ENCODE peak calls at places on chromosomes 13 and 19, in five cellular contexts. One of them, this sample, is unnamed. For H4K20me1, the result is how much of the 10 kb centered on the place peaks cover.

GRCh38 chr13:75470676-75471075 is 11.3 kb downstream of the TBC1D4 start:
- DNase-seq in GM23248: no peak
- DNase-seq in mammary epithelial cell: no peak
- DNase-seq in neural progenitor cell: no peak
- DNase-seq in GM23338: no peak
- DNase-seq in this sample: no peak

GRCh38 chr13:44853641-44854040 is 135.6 kb downstream of the NUFIP1 start:
- DNase-seq in neural progenitor cell: no peak
- DNase-seq in mammary epithelial cell: no peak
- DNase-seq in GM23338: no peak
- DNase-seq in GM23248: no peak
- DNase-seq in this sample: peak

GRCh38 chr19:940591-941291 is 14.9 kb downstream of the ARID3A start:
- DNase-seq in mammary epithelial cell: peak
- DNase-seq in GM23248: no peak
- DNase-seq in GM23338: no peak
- DNase-seq in neural progenitor cell: no peak
- DNase-seq in this sample: peak

GRCh38 chr13:36125841-36126240 is 5.3 kb downstream of the DCLK1 start:
- DNase-seq in mammary epithelial cell: no peak
- DNase-seq in GM23338: peak
- DNase-seq in GM23248: no peak
- DNase-seq in neural progenitor cell: no peak
- DNase-seq in this sample: no peak

GRCh38 chr13:76980075-76980718 is 11.7 kb upstream of the CLN5 start:
- DNase-seq in GM23338: peak
- DNase-seq in neural progenitor cell: peak
- DNase-seq in GM23248: peak
- DNase-seq in mammary epithelial cell: peak
- DNase-seq in this sample: peak

GRCh38 chr19:45848922-45849321 is 14.0 kb downstream of the SYMPK start:
- DNase-seq in GM23338: peak
- DNase-seq in neural progenitor cell: no peak
- DNase-seq in GM23248: peak
- DNase-seq in mammary epithelial cell: no peak
- DNase-seq in this sample: peak

GRCh38 chr13:101512650-101513049 is 60.2 kb downstream of the ITGBL1 start:
- DNase-seq in GM23338: no peak
- DNase-seq in neural progenitor cell: no peak
- DNase-seq in mammary epithelial cell: no peak
- DNase-seq in GM23248: peak
- DNase-seq in this sample: peak

GRCh38 chr19:58274771-58275199 is 4.0 kb upstream of the ZNF8 start:
- DNase-seq in GM23248: peak
- DNase-seq in GM23338: no peak
- DNase-seq in neural progenitor cell: no peak
- DNase-seq in mammary epithelial cell: peak
- DNase-seq in this sample: peak

GRCh38 chr19:32798201-32798600 is 71.4 kb downstream of the SLC7A9 start:
- DNase-seq in GM23248: no peak
- DNase-seq in GM23338: no peak
- DNase-seq in mammary epithelial cell: no peak
- DNase-seq in neural progenitor cell: no peak
- DNase-seq in this sample: no peak

GRCh38 chr13:86856996-86857395 is 814.2 kb upstream of the SLITRK5 start:
- DNase-seq in mammary epithelial cell: no peak
- DNase-seq in GM23248: peak
- DNase-seq in GM23338: peak
- DNase-seq in neural progenitor cell: no peak
- DNase-seq in this sample: peak

GRCh38 chr19:41350735-41351338 is 2.9 kb downstream of the TGFB1 start:
- DNase-seq in mammary epithelial cell: no peak
- DNase-seq in GM23338: peak
- DNase-seq in neural progenitor cell: no peak
- DNase-seq in GM23248: peak
- DNase-seq in this sample: no peak

GRCh38 chr13:57552441-57552840 is 79.1 kb upstream of the PCDH17 start:
- DNase-seq in GM23338: no peak
- DNase-seq in mammary epithelial cell: no peak
- DNase-seq in GM23248: no peak
- DNase-seq in neural progenitor cell: no peak
- DNase-seq in this sample: no peak

GRCh38 chr19:34345934-34346333 is 19.1 kb upstream of the GPI start:
- DNase-seq in mammary epithelial cell: peak
- DNase-seq in GM23248: peak
- DNase-seq in neural progenitor cell: peak
- DNase-seq in GM23338: peak
- DNase-seq in this sample: peak

GRCh38 chr13:70415141-70415540 is 306.9 kb upstream of the KLHL1 start:
- DNase-seq in neural progenitor cell: no peak
- DNase-seq in GM23338: no peak
- DNase-seq in GM23248: no peak
- DNase-seq in mammary epithelial cell: no peak
- DNase-seq in this sample: no peak

GRCh38 chr13:28718186-28718537 is 608 bp downstream of the SLC46A3 start:
- DNase-seq in GM23248: no peak
- DNase-seq in neural progenitor cell: no peak
- DNase-seq in mammary epithelial cell: no peak
- DNase-seq in GM23338: no peak
- DNase-seq in this sample: no peak

GRCh38 chr13:94993608-94994007 is 281.3 kb upstream of the SOX21 start:
- DNase-seq in neural progenitor cell: no peak
- DNase-seq in mammary epithelial cell: no peak
- DNase-seq in GM23338: no peak
- DNase-seq in GM23248: no peak
- DNase-seq in this sample: no peak

GRCh38 chr13:66879971-66880370 is 350.2 kb downstream of the PCDH9 start:
- DNase-seq in GM23248: no peak
- DNase-seq in neural progenitor cell: no peak
- DNase-seq in GM23338: no peak
- DNase-seq in mammary epithelial cell: no peak
- DNase-seq in this sample: no peak

GRCh38 chr19:821976-822773 is 420 bp upstream of the PLPPR3 start:
- DNase-seq in GM23338: peak
- DNase-seq in mammary epithelial cell: no peak
- DNase-seq in GM23248: no peak
- DNase-seq in neural progenitor cell: peak
- DNase-seq in this sample: no peak

GRCh38 chr19:53333071-53333465 is 481 bp upstream of the ZNF845 start:
- DNase-seq in GM23338: peak
- DNase-seq in GM23248: peak
- DNase-seq in neural progenitor cell: peak
- DNase-seq in mammary epithelial cell: no peak
- DNase-seq in this sample: no peak

GRCh38 chr13:55307909-55308308 is 1832.8 kb upstream of the PRR20A start:
- DNase-seq in mammary epithelial cell: no peak
- DNase-seq in neural progenitor cell: no peak
- DNase-seq in GM23338: no peak
- DNase-seq in GM23248: no peak
- DNase-seq in this sample: peak

DNA sequence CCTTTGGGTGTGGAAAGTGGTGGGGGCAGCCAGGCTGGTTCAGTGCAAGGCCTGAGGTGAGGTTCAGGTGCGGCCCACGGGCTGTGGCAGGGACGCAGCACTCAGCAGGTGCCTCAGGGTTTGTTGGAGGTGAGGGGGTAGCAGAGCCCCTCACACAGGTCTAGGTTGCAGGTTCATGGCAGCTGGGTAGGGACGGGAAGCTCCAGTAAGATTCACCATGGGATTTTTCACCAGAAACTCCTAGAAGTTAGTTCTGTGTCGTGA is 14.0 kb downstream of the MCF2L start:
- DNase-seq in mammary epithelial cell: no peak
- DNase-seq in GM23248: no peak
- DNase-seq in neural progenitor cell: no peak
- DNase-seq in GM23338: no peak
- DNase-seq in this sample: no peak
- H4K20me1 ChIP-seq in mammary epithelial cell: under half
- H4K20me1 ChIP-seq in GM23248: under half
- H4K20me1 ChIP-seq in neural progenitor cell: half or more
- H4K20me1 ChIP-seq in GM23338: under half
- H4K20me1 ChIP-seq in this sample: under half

GRCh38 chr19:46902402-46902766 is 41.6 kb downstream of the ARHGAP35 start:
- DNase-seq in GM23338: peak
- DNase-seq in GM23248: peak
- DNase-seq in neural progenitor cell: no peak
- DNase-seq in mammary epithelial cell: peak
- DNase-seq in this sample: peak

GRCh38 chr19:46901701-46902401 is 41.1 kb downstream of the ARHGAP35 start:
- DNase-seq in GM23338: no peak
- DNase-seq in neural progenitor cell: no peak
- DNase-seq in mammary epithelial cell: peak
- DNase-seq in GM23248: peak
- DNase-seq in this sample: peak

GRCh38 chr19:46903458-46903857 is 42.7 kb downstream of the ARHGAP35 start:
- DNase-seq in mammary epithelial cell: no peak
- DNase-seq in GM23338: no peak
- DNase-seq in neural progenitor cell: no peak
- DNase-seq in GM23248: no peak
- DNase-seq in this sample: peak

GRCh38 chr19:46906221-46906620 is 45.4 kb downstream of the ARHGAP35 start:
- DNase-seq in neural progenitor cell: no peak
- DNase-seq in mammary epithelial cell: no peak
- DNase-seq in GM23248: no peak
- DNase-seq in GM23338: no peak
- DNase-seq in this sample: no peak

DNA sequence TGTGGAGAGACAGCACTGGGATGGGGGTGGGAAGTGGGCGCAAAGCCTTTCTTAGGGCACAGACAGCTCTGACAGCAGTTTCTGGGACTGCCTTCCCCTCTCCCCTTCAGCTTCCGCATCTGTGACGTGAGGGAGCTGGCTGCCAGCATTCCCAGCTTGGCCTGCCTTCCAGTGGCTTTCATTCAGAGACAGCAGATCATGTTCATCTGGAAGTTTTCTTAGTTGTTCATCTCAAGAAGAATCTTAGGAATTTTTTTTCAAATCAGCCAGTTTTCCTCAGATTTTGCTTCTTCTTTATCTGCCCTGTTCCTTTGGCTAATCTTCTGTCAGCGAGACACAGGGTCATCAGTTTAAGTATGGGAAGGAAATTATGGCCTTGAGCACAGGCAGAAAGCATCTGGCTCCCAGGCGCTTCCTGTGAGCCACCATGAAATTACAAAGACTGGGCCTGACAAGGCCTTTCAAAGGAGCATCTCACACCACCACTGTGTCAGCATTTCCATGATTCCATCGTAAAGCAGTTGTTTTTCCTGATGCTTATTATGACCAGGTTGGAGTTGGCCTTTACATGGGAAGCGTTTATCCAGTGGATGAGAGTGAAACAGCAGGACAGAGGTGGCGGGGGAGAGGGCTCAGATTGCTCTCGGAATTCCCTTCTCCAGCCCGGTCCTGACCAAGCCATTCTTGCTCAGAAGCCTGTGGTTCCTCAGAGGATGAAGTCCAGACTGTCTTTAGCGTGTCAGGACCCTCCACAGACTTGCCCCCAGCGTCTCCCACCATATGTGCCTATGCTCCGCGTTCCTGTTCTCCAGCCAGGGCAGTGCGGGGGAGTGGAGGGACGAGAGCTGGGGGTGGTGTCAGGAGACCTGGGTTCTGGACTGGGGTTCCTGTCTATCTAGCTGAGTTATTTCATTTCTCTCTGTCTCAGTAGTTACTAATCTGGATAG is 43.6 kb downstream of the ARHGAP35 start:
- DNase-seq in mammary epithelial cell: no peak
- DNase-seq in GM23248: peak
- DNase-seq in GM23338: peak
- DNase-seq in neural progenitor cell: no peak
- DNase-seq in this sample: no peak
- H3K4me2 ChIP-seq in mammary epithelial cell: peak
- H3K4me2 ChIP-seq in GM23248: peak
- H3K4me2 ChIP-seq in GM23338: peak
- H3K4me2 ChIP-seq in neural progenitor cell: no peak
- H3K4me2 ChIP-seq in this sample: peak

GRCh38 chr19:17967258-17968051 is 548 bp downstream of the KCNN1 start:
- DNase-seq in neural progenitor cell: peak
- DNase-seq in GM23248: no peak
- DNase-seq in GM23338: no peak
- DNase-seq in mammary epithelial cell: no peak
- DNase-seq in this sample: no peak
- TF ChIP-seq EZH2 in neural progenitor cell: no peak
- TF ChIP-seq EZH2 in GM23248: peak
- TF ChIP-seq EZH2 in GM23338: no peak
- TF ChIP-seq EZH2 in mammary epithelial cell: peak
- TF ChIP-seq EZH2 in this sample: no peak

GRCh38 chr13:110257408-110257807 is 49.5 kb downstream of the COL4A1 start:
- DNase-seq in GM23248: no peak
- DNase-seq in mammary epithelial cell: no peak
- DNase-seq in neural progenitor cell: no peak
- DNase-seq in GM23338: no peak
- DNase-seq in this sample: no peak

GRCh38 chr13:110251227-110251791 is 55.6 kb downstream of the COL4A1 start:
- DNase-seq in GM23338: no peak
- DNase-seq in neural progenitor cell: no peak
- DNase-seq in GM23248: no peak
- DNase-seq in mammary epithelial cell: no peak
- DNase-seq in this sample: no peak

GRCh38 chr13:110254751-110255553 is 52.0 kb downstream of the COL4A1 start:
- DNase-seq in mammary epithelial cell: no peak
- DNase-seq in GM23248: no peak
- DNase-seq in neural progenitor cell: no peak
- DNase-seq in GM23338: no peak
- DNase-seq in this sample: no peak

GRCh38 chr13:110256126-110256905 is 50.6 kb downstream of the COL4A1 start:
- DNase-seq in neural progenitor cell: no peak
- DNase-seq in mammary epithelial cell: no peak
- DNase-seq in GM23338: no peak
- DNase-seq in GM23248: no peak
- DNase-seq in this sample: no peak

DNA sequence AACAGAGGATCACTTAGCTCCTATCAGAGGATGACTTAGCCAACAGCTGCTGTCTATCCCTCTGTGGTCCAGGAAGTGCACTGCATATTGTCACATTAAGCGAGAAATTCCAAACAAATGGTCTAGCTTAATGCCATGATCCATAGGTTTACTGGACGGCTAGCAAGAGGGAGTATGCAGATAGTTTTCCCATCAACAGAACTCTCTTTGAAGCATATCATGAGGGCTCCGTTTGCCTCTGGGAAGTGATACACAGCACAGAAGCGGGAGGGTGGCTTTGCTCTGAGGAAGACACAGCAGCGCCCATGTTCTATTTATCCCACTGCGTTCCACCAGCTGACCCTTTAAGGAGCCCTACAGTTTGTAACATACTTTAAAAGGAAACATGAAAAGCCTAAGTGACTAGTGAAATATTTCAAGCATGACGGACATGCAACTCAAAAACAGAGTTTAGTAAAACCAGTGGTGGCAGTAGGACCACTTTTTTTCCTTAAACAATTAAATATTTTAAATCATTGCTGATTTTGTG is 52.7 kb downstream of the COL4A1 start:
- DNase-seq in neural progenitor cell: no peak
- DNase-seq in GM23248: no peak
- DNase-seq in mammary epithelial cell: no peak
- DNase-seq in GM23338: no peak
- DNase-seq in this sample: no peak
- H4K20me1 ChIP-seq in neural progenitor cell: under half
- H4K20me1 ChIP-seq in GM23248: under half
- H4K20me1 ChIP-seq in mammary epithelial cell: under half
- H4K20me1 ChIP-seq in GM23338: under half
- H4K20me1 ChIP-seq in this sample: under half

This sample was measured in PC-3.